ENCODE peak calls at places on chromosomes 3 and 15, in eight cellular contexts. Z is activated CD8-positive, alpha-beta memory T cell treated with anti-CD3 and anti-CD28 coated beads for 24 hours; T is hepatocyte; V is cardiac muscle cell; E is naive B cell; J is KG1; B is activated T-cell treated with anti-CD3 and anti-CD28 coated beads, Interleukin-2, amount 50 U/mL, for 72 hours; K is GM03348. A is an unnamed sample.

GRCh38 chr3:140432176-140432753 is 245.6 kb upstream of the TRIM42 start:
- DNase-seq in K (no peak), B (no peak), T (no peak), E (no peak), Z (no peak), V (no peak), J (no peak), A (no peak)

GRCh38 chr3:196096382-196096953 is 14.6 kb upstream of the TFRC start:
- DNase-seq in Z (no peak), K (no peak), T (no peak), J (no peak), V (peak), E (peak), B (no peak), A (peak)

GRCh38 chr15:69578792-69579587 is 126.4 kb downstream of the RPLP1 start:
- DNase-seq in E (no peak), Z (no peak), T (no peak), B (no peak), J (no peak), V (no peak), K (no peak), A (no peak)

GRCh38 chr3:103052236-103052830 is 617.5 kb downstream of the ZPLD1 start:
- DNase-seq in T (peak), V (no peak), J (no peak), E (no peak), K (no peak), B (no peak), Z (no peak), A (no peak)

GRCh38 chr15:83919319-83919830 is 265.5 kb downstream of the ADAMTSL3 start:
- DNase-seq in J (no peak), B (peak), T (no peak), E (no peak), Z (no peak), V (no peak), K (no peak), A (peak)

GRCh38 chr15:60626051-60626450 is 147.1 kb upstream of the ICE2 start:
- DNase-seq in E (no peak), T (no peak), V (no peak), B (no peak), K (no peak), J (no peak), Z (no peak), A (no peak)

GRCh38 chr15:39959411-39959810 is 25.5 kb downstream of the EIF2AK4 start:
- DNase-seq in V (no peak), B (no peak), E (no peak), Z (no peak), T (no peak), K (no peak), J (no peak), A (no peak)

GRCh38 chr3:123331006-123331405 is 117.9 kb downstream of the ADCY5 start:
- DNase-seq in E (no peak), J (no peak), T (no peak), V (peak), Z (no peak), K (no peak), B (no peak), A (no peak)

GRCh38 chr3:118842147-118842863 is 192.3 kb downstream of the IGSF11 start:
- DNase-seq in B (peak), V (peak), K (no peak), J (no peak), Z (no peak), T (no peak), E (no peak), A (no peak)

GRCh38 chr15:57389991-57390390 is 13.7 kb downstream of the CGNL1 start:
- DNase-seq in V (no peak), J (no peak), T (no peak), Z (no peak), K (no peak), B (no peak), E (no peak), A (no peak)

GRCh38 chr3:135895106-135895733 is 70.3 kb upstream of the PPP2R3A start:
- DNase-seq in J (peak), B (peak), K (peak), E (peak), V (peak), T (peak), Z (peak), A (peak)

GRCh38 chr3:42652611-42653302 is 740 bp upstream of the ZBTB47 start:
- DNase-seq in K (peak), Z (no peak), B (no peak), V (no peak), T (peak), J (peak), E (no peak), A (peak)